ENCODE peak calls at places on chromosome 3, in five cellular contexts. P, R, A, Q and X are unnamed samples.

GRCh38 chr3:98433764-98434163 is 29.2 kb upstream of the OR5K1 start:
- DNase-seq in Q (no peak), A (no peak), R (no peak), P (no peak), X (no peak)

GRCh38 chr3:61875073-61875472 is 313.7 kb downstream of the PTPRG start:
- DNase-seq in A (peak; percentile 82), Q (no peak), P (no peak), R (no peak), X (peak; percentile 54)

GRCh38 chr3:185582236-185582635 is 3.9 kb upstream of the SENP2 start:
- DNase-seq in Q (no peak), A (peak; percentile 96), P (no peak), R (no peak), X (peak; percentile 87)

GRCh38 chr3:188646592-188646991 is 492.6 kb downstream of the LPP start:
- DNase-seq in R (no peak), A (no peak), Q (no peak), P (no peak), X (no peak)

GRCh38 chr3:42057561-42058211 is 33.5 kb upstream of the TRAK1 start:
- DNase-seq in A (no peak), Q (no peak), P (no peak), R (no peak), X (no peak)

GRCh38 chr3:126166009-126166408 is 14.4 kb downstream of the ALDH1L1 start:
- DNase-seq in P (no peak), Q (no peak), A (no peak), R (no peak), X (no peak)

GRCh38 chr3:113250566-113250965 is 39.2 kb downstream of the BOC start:
- DNase-seq in R (no peak), A (no peak), P (no peak), Q (no peak), X (no peak)

GRCh38 chr3:72171946-72172345 is 387.0 kb upstream of the PROK2 start:
- DNase-seq in R (no peak), A (no peak), Q (no peak), P (no peak), X (no peak)

GRCh38 chr3:31254483-31254882 is 278.2 kb upstream of the STT3B start:
- DNase-seq in P (no peak), R (no peak), Q (no peak), A (no peak), X (no peak)

GRCh38 chr3:172595648-172596393 is 72.6 kb upstream of the TNFSF10 start:
- DNase-seq in P (no peak), R (no peak), A (peak; percentile 74), Q (peak; percentile 11), X (no peak)

GRCh38 chr3:37198996-37199395 is 24.6 kb upstream of the LRRFIP2 start:
- DNase-seq in Q (no peak), P (no peak), A (no peak), R (no peak), X (no peak)

GRCh38 chr3:13852638-13853009 is 27.2 kb downstream of the WNT7A start:
- DNase-seq in R (no peak), P (no peak), A (no peak), Q (no peak), X (no peak)

GRCh38 chr3:117788086-117788485 is 1078.5 kb downstream of the TUSC7 start:
- DNase-seq in P (no peak), R (no peak), A (peak; percentile 44), Q (no peak), X (no peak)

GRCh38 chr3:132904-133303 is 63.7 kb upstream of the CHL1 start:
- DNase-seq in A (no peak), P (no peak), Q (no peak), R (no peak), X (no peak)

GRCh38 chr3:123559040-123559861 is 25.6 kb downstream of the HACD2 start:
- DNase-seq in P (no peak), A (peak; percentile 87), R (no peak), Q (peak; percentile 45), X (no peak)

GRCh38 chr3:59108091-59108815 is 58.4 kb upstream of the CFAP20DC start:
- DNase-seq in R (no peak), Q (no peak), A (no peak), P (no peak), X (no peak)

GRCh38 chr3:65672876-65673815 is 365.6 kb downstream of the MAGI1 start:
- DNase-seq in R (peak; percentile 20), Q (peak; percentile 48), A (peak; percentile 87), P (peak; percentile 62), X (no peak)

GRCh38 chr3:126468028-126468891 is 7.4 kb downstream of the ZXDC start:
- DNase-seq in R (no peak), P (no peak), A (no peak), Q (no peak), X (no peak)

GRCh38 chr3:134085034-134085775 is 55.5 kb upstream of the SLCO2A1 start:
- DNase-seq in Q (no peak), A (no peak), R (no peak), P (no peak), X (no peak)

GRCh38 chr3:196502775-196503181 is 790 bp downstream of the RNF168 start:
- DNase-seq in R (peak; percentile 63), P (peak; percentile 25), A (peak; percentile 11), Q (peak; percentile 30), X (no peak)

GRCh38 chr3:9552252-9552999 is 1.2 kb downstream of the LHFPL4 start:
- DNase-seq in A (peak; percentile 94), P (peak; percentile 66), R (peak; percentile 51), Q (peak; percentile 81), X (peak; percentile 75)

GRCh38 chr3:100506355-100506754 is 13.9 kb downstream of the TMEM45A start:
- DNase-seq in Q (no peak), P (no peak), A (no peak), R (no peak), X (no peak)

GRCh38 chr3:22089284-22089683 is 338.3 kb upstream of the ZNF385D start:
- DNase-seq in R (no peak), A (peak; percentile 79), P (no peak), Q (peak; percentile 12), X (no peak)

GRCh38 chr3:177150970-177151627 is 46.2 kb downstream of the TBL1XR1 start:
- DNase-seq in P (no peak), R (no peak), Q (no peak), A (no peak), X (no peak)

GRCh38 chr3:187744169-187745151 is 808 bp downstream of the BCL6 start:
- DNase-seq in R (peak; percentile 52), Q (no peak), A (peak; percentile 54), P (peak; percentile 33), X (no peak)

GRCh38 chr3:126835472-126836219 is 131.6 kb downstream of the CHCHD6 start:
- DNase-seq in A (peak; percentile 36), Q (no peak), P (no peak), R (no peak), X (no peak)

GRCh38 chr3:171286580-171287249 is 173.5 kb downstream of the TNIK start:
- DNase-seq in Q (no peak), P (no peak), R (no peak), A (no peak), X (no peak)

GRCh38 chr3:15497984-15498383 is 23.5 kb downstream of the COLQ start:
- DNase-seq in P (no peak), A (no peak), Q (no peak), R (no peak), X (no peak)

GRCh38 chr3:125151916-125152315 is 60.6 kb downstream of the SLC12A8 start:
- DNase-seq in R (no peak), A (no peak), P (no peak), Q (no peak), X (no peak)

GRCh38 chr3:12400795-12401194 is 83.5 kb upstream of the TSEN2 start:
- DNase-seq in P (no peak), R (no peak), Q (no peak), A (no peak), X (no peak)

GRCh38 chr3:187014417-187014864 is 84.1 kb downstream of the ST6GAL1 start:
- DNase-seq in P (no peak), R (no peak), Q (no peak), A (no peak), X (no peak)

GRCh38 chr3:113214917-113215595 is 3.7 kb downstream of the BOC start:
- DNase-seq in Q (no peak), A (no peak), R (no peak), P (no peak), X (no peak)

GRCh38 chr3:58051196-58051595 is 43.0 kb downstream of the FLNB start:
- DNase-seq in Q (no peak), R (no peak), A (no peak), P (no peak), X (no peak)

GRCh38 chr3:112894258-112894657 is 47.6 kb upstream of the CD200R1L start:
- DNase-seq in Q (no peak), A (peak; percentile 82), P (no peak), R (no peak), X (peak; percentile 80)

GRCh38 chr3:132595036-132595435 is 2.0 kb upstream of the ACKR4 start:
- DNase-seq in Q (peak; percentile 5), P (no peak), A (peak; percentile 55), R (no peak), X (no peak)

GRCh38 chr3:6528951-6529350 is 332.0 kb upstream of the GRM7 start:
- DNase-seq in Q (no peak), P (no peak), A (no peak), R (no peak), X (no peak)

GRCh38 chr3:152458725-152459515 is 190.2 kb downstream of the MBNL1 start:
- DNase-seq in P (no peak), Q (no peak), R (no peak), A (no peak), X (no peak)